ENCODE peak calls at places on chromosomes 2 and 18, in ten cellular contexts. E, Y, O, F, J, U, M, S, L and T are unnamed samples.

GRCh38 chr18:72324677-72325076 is 219.5 kb downstream of the CBLN2 start:
- DNase-seq in E (no peak), Y (no peak), O (no peak), F (no peak), J (no peak), U (no peak), M (no peak), S (no peak), L (no peak), T (no peak)

GRCh38 chr2:197915548-197916265 is 111.3 kb downstream of the PLCL1 start:
- DNase-seq in E (no peak), Y (no peak), O (no peak), F (peak; percentile 39), J (no peak), U (peak; percentile 65), M (no peak), S (no peak), L (no peak), T (no peak)

GRCh38 chr2:20339012-20339411 is 11.6 kb downstream of the PUM2 start:
- DNase-seq in E (no peak), Y (no peak), O (no peak), F (no peak), J (no peak), U (no peak), M (no peak), S (no peak), L (no peak), T (no peak)

GRCh38 chr2:72851333-72851732 is 25.5 kb upstream of the EXOC6B start:
- DNase-seq in E (no peak), Y (no peak), O (no peak), F (no peak), J (no peak), U (peak; percentile 8), M (no peak), S (no peak), L (no peak), T (no peak)

GRCh38 chr18:75269140-75269676 is 58.6 kb downstream of the TSHZ1 start:
- DNase-seq in E (no peak), Y (no peak), O (no peak), F (no peak), J (no peak), U (no peak), M (no peak), S (no peak), L (no peak), T (no peak)

GRCh38 chr2:98702127-98702802 is 28.7 kb downstream of the MGAT4A start:
- DNase-seq in E (peak; percentile 21), Y (no peak), O (no peak), F (no peak), J (no peak), U (no peak), M (no peak), S (no peak), L (no peak), T (no peak)

GRCh38 chr2:73111300-73112025 is 1.3 kb downstream of the RAB11FIP5 start:
- DNase-seq in E (peak; percentile 39), Y (no peak), O (no peak), F (no peak), J (no peak), U (peak; percentile 51), M (peak; percentile 12), S (peak; percentile 57), L (no peak), T (no peak)

GRCh38 chr18:70422061-70422965 is 133.5 kb downstream of the SOCS6 start:
- DNase-seq in E (peak; percentile 84), Y (no peak), O (no peak), F (peak; percentile 82), J (peak; percentile 66), U (peak; percentile 98), M (peak; percentile 93), S (peak; percentile 40), L (no peak), T (peak; percentile 86)

GRCh38 chr2:56167616-56168015 is 16.2 kb upstream of the CCDC85A start:
- DNase-seq in E (no peak), Y (no peak), O (no peak), F (no peak), J (no peak), U (peak; percentile 26), M (no peak), S (no peak), L (no peak), T (no peak)

GRCh38 chr18:58363767-58364540 is 264.9 kb downstream of the ALPK2 start:
- DNase-seq in E (no peak), Y (no peak), O (no peak), F (no peak), J (no peak), U (peak; percentile 62), M (no peak), S (no peak), L (no peak), T (no peak)

GRCh38 chr18:48665654-48666053 is 126.8 kb downstream of the CTIF start:
- DNase-seq in E (no peak), Y (no peak), O (no peak), F (no peak), J (no peak), U (no peak), M (no peak), S (no peak), L (no peak), T (no peak)

GRCh38 chr2:43539991-43540860 is 55.6 kb downstream of the THADA start:
- DNase-seq in E (peak; percentile 92), Y (no peak), O (no peak), F (peak; percentile 95), J (peak; percentile 93), U (peak; percentile 96), M (no peak), S (no peak), L (no peak), T (peak; percentile 97)

GRCh38 chr18:44725300-44726096 is 44.8 kb downstream of the SETBP1 start:
- DNase-seq in E (peak; percentile 49), Y (peak; percentile 44), O (no peak), F (no peak), J (peak; percentile 50), U (peak; percentile 54), M (peak; percentile 4), S (no peak), L (peak; percentile 83), T (no peak)

GRCh38 chr2:201831469-201831868 is 25.1 kb downstream of the CDK15 start:
- DNase-seq in E (no peak), Y (no peak), O (no peak), F (peak; percentile 40), J (no peak), U (peak; percentile 84), M (no peak), S (no peak), L (no peak), T (no peak)

GRCh38 chr2:134131681-134132486 is 122.0 kb upstream of the MGAT5 start:
- DNase-seq in E (no peak), Y (no peak), O (no peak), F (no peak), J (no peak), U (no peak), M (no peak), S (no peak), L (no peak), T (no peak)

GRCh38 chr2:2455151-2455550 is 124.1 kb upstream of the MYT1L start:
- DNase-seq in E (no peak), Y (no peak), O (no peak), F (no peak), J (no peak), U (no peak), M (no peak), S (no peak), L (no peak), T (no peak)

GRCh38 chr2:226207671-226208070 is 591.9 kb downstream of the IRS1 start:
- DNase-seq in E (no peak), Y (no peak), O (no peak), F (no peak), J (peak; percentile 35), U (no peak), M (no peak), S (no peak), L (no peak), T (no peak)

GRCh38 chr18:13473751-13474150 is 252.6 kb downstream of the FAM210A start:
- DNase-seq in E (no peak), Y (no peak), O (no peak), F (no peak), J (no peak), U (no peak), M (no peak), S (no peak), L (no peak), T (no peak)